ENCODE peak calls at places on chromosomes 2 and 18, in four cellular contexts. One of them, this sample, is unnamed.

GRCh38 chr2:88265352-88265960 is 95.3 kb downstream of the THNSL2 start:
- DNase-seq in mammary epithelial cell: no peak
- DNase-seq in left ventricle myocardium inferior: no peak
- DNase-seq in stomach: no peak
- DNase-seq in this sample: no peak

GRCh38 chr18:45167109-45167551 is 448.1 kb upstream of the SLC14A2 start:
- DNase-seq in mammary epithelial cell: peak
- DNase-seq in left ventricle myocardium inferior: no peak
- DNase-seq in stomach: no peak
- DNase-seq in this sample: no peak

GRCh38 chr2:134912406-134912805 is 6.2 kb upstream of the CCNT2 start:
- DNase-seq in mammary epithelial cell: peak
- DNase-seq in left ventricle myocardium inferior: no peak
- DNase-seq in stomach: no peak
- DNase-seq in this sample: no peak

GRCh38 chr2:237708961-237709360 is 81.6 kb downstream of the LRRFIP1 start:
- DNase-seq in mammary epithelial cell: no peak
- DNase-seq in left ventricle myocardium inferior: no peak
- DNase-seq in stomach: no peak
- DNase-seq in this sample: no peak

GRCh38 chr2:201746551-201746950 is 34.2 kb downstream of the ALS2 start:
- DNase-seq in mammary epithelial cell: no peak
- DNase-seq in left ventricle myocardium inferior: no peak
- DNase-seq in stomach: no peak
- DNase-seq in this sample: no peak

GRCh38 chr2:3073196-3073595 is 304.4 kb downstream of the EIPR1 start:
- DNase-seq in mammary epithelial cell: no peak
- DNase-seq in left ventricle myocardium inferior: no peak
- DNase-seq in stomach: no peak
- DNase-seq in this sample: no peak

GRCh38 chr2:238061310-238062202 is 755 bp downstream of the SCLY start:
- DNase-seq in mammary epithelial cell: peak
- DNase-seq in left ventricle myocardium inferior: peak
- DNase-seq in stomach: no peak
- DNase-seq in this sample: no peak

GRCh38 chr2:39243469-39244123 is at the start of gene CDKL4:
- DNase-seq in mammary epithelial cell: no peak
- DNase-seq in left ventricle myocardium inferior: peak
- DNase-seq in stomach: no peak
- DNase-seq in this sample: no peak

GRCh38 chr2:14348247-14348646 is 284.3 kb upstream of the LRATD1 start:
- DNase-seq in mammary epithelial cell: no peak
- DNase-seq in left ventricle myocardium inferior: no peak
- DNase-seq in stomach: no peak
- DNase-seq in this sample: no peak

GRCh38 chr2:1032030-1032429 is 81.4 kb downstream of the SNTG2 start:
- DNase-seq in mammary epithelial cell: no peak
- DNase-seq in left ventricle myocardium inferior: no peak
- DNase-seq in stomach: no peak
- DNase-seq in this sample: no peak

GRCh38 chr2:233247744-233248143 is 3.7 kb upstream of the ATG16L1 start:
- DNase-seq in mammary epithelial cell: peak
- DNase-seq in left ventricle myocardium inferior: no peak
- DNase-seq in stomach: no peak
- DNase-seq in this sample: no peak

GRCh38 chr18:34794346-34794745 is 84.2 kb downstream of the DTNA start:
- DNase-seq in mammary epithelial cell: no peak
- DNase-seq in left ventricle myocardium inferior: no peak
- DNase-seq in stomach: no peak
- DNase-seq in this sample: no peak

GRCh38 chr2:69385443-69386151 is 1.4 kb downstream of the GFPT1 start:
- DNase-seq in mammary epithelial cell: peak
- DNase-seq in left ventricle myocardium inferior: no peak
- DNase-seq in stomach: no peak
- DNase-seq in this sample: no peak

GRCh38 chr2:75592028-75592427 is 31.3 kb upstream of the EVA1A start:
- DNase-seq in mammary epithelial cell: peak
- DNase-seq in left ventricle myocardium inferior: no peak
- DNase-seq in stomach: no peak
- DNase-seq in this sample: no peak

GRCh38 chr18:48797841-48798255 is 152.9 kb downstream of the SMAD7 start:
- DNase-seq in mammary epithelial cell: no peak
- DNase-seq in left ventricle myocardium inferior: peak
- DNase-seq in stomach: no peak
- DNase-seq in this sample: no peak

GRCh38 chr2:30194421-30194820 is 36.9 kb upstream of the LBH start:
- DNase-seq in mammary epithelial cell: no peak
- DNase-seq in left ventricle myocardium inferior: no peak
- DNase-seq in stomach: peak
- DNase-seq in this sample: no peak

GRCh38 chr2:14927021-14927564 is 294.6 kb downstream of the LRATD1 start:
- DNase-seq in mammary epithelial cell: no peak
- DNase-seq in left ventricle myocardium inferior: no peak
- DNase-seq in stomach: no peak
- DNase-seq in this sample: no peak

GRCh38 chr2:182103531-182103930 is 117.9 kb downstream of the PPP1R1C start:
- DNase-seq in mammary epithelial cell: peak
- DNase-seq in left ventricle myocardium inferior: no peak
- DNase-seq in stomach: no peak
- DNase-seq in this sample: no peak

GRCh38 chr2:61978522-61978921 is 73.0 kb downstream of the COMMD1 start:
- DNase-seq in mammary epithelial cell: no peak
- DNase-seq in left ventricle myocardium inferior: peak
- DNase-seq in stomach: no peak
- DNase-seq in this sample: no peak

GRCh38 chr18:22108674-22109073 is 60.7 kb upstream of the GATA6 start:
- DNase-seq in mammary epithelial cell: no peak
- DNase-seq in left ventricle myocardium inferior: no peak
- DNase-seq in stomach: peak
- DNase-seq in this sample: no peak

GRCh38 chr18:35875566-35875965 is 96.9 kb upstream of the RMP24 start:
- DNase-seq in mammary epithelial cell: peak
- DNase-seq in left ventricle myocardium inferior: no peak
- DNase-seq in stomach: no peak
- DNase-seq in this sample: no peak

GRCh38 chr18:14927701-14928100 is 179.7 kb downstream of the ANKRD30B start:
- DNase-seq in mammary epithelial cell: no peak
- DNase-seq in left ventricle myocardium inferior: no peak
- DNase-seq in stomach: no peak
- DNase-seq in this sample: no peak

GRCh38 chr2:144115892-144116291 is 404.0 kb downstream of the ZEB2 start:
- DNase-seq in mammary epithelial cell: no peak
- DNase-seq in left ventricle myocardium inferior: no peak
- DNase-seq in stomach: no peak
- DNase-seq in this sample: no peak

GRCh38 chr18:66993492-66993891 is 389.6 kb upstream of the CDH19 start:
- DNase-seq in mammary epithelial cell: peak
- DNase-seq in left ventricle myocardium inferior: no peak
- DNase-seq in stomach: no peak
- DNase-seq in this sample: no peak

GRCh38 chr2:232490221-232491138 is 2.8 kb upstream of the ECEL1 start:
- DNase-seq in mammary epithelial cell: no peak
- DNase-seq in left ventricle myocardium inferior: peak
- DNase-seq in stomach: no peak
- DNase-seq in this sample: no peak

GRCh38 chr2:8889978-8890377 is 52.6 kb upstream of the KIDINS220 start:
- DNase-seq in mammary epithelial cell: no peak
- DNase-seq in left ventricle myocardium inferior: no peak
- DNase-seq in stomach: no peak
- DNase-seq in this sample: no peak

GRCh38 chr2:206989306-206989705 is 50.0 kb downstream of the CPO start:
- DNase-seq in mammary epithelial cell: no peak
- DNase-seq in left ventricle myocardium inferior: peak
- DNase-seq in stomach: peak
- DNase-seq in this sample: no peak

GRCh38 chr2:206511283-206511682 is 68.0 kb downstream of the ADAM23 start:
- DNase-seq in mammary epithelial cell: no peak
- DNase-seq in left ventricle myocardium inferior: no peak
- DNase-seq in stomach: no peak
- DNase-seq in this sample: no peak

GRCh38 chr2:38370664-38371063 is 6.4 kb downstream of the ATL2 start:
- DNase-seq in mammary epithelial cell: no peak
- DNase-seq in left ventricle myocardium inferior: no peak
- DNase-seq in stomach: no peak
- DNase-seq in this sample: no peak

GRCh38 chr2:202426751-202427150 is 50.6 kb downstream of the BMPR2 start:
- DNase-seq in mammary epithelial cell: no peak
- DNase-seq in left ventricle myocardium inferior: no peak
- DNase-seq in stomach: no peak
- DNase-seq in this sample: no peak

GRCh38 chr2:75560768-75561565 is at the start of gene EVA1A:
- DNase-seq in mammary epithelial cell: peak
- DNase-seq in left ventricle myocardium inferior: peak
- DNase-seq in stomach: no peak
- DNase-seq in this sample: no peak

GRCh38 chr2:230669386-230669935 is 43.2 kb upstream of the CAB39 start:
- DNase-seq in mammary epithelial cell: no peak
- DNase-seq in left ventricle myocardium inferior: no peak
- DNase-seq in stomach: no peak
- DNase-seq in this sample: no peak

DNA sequence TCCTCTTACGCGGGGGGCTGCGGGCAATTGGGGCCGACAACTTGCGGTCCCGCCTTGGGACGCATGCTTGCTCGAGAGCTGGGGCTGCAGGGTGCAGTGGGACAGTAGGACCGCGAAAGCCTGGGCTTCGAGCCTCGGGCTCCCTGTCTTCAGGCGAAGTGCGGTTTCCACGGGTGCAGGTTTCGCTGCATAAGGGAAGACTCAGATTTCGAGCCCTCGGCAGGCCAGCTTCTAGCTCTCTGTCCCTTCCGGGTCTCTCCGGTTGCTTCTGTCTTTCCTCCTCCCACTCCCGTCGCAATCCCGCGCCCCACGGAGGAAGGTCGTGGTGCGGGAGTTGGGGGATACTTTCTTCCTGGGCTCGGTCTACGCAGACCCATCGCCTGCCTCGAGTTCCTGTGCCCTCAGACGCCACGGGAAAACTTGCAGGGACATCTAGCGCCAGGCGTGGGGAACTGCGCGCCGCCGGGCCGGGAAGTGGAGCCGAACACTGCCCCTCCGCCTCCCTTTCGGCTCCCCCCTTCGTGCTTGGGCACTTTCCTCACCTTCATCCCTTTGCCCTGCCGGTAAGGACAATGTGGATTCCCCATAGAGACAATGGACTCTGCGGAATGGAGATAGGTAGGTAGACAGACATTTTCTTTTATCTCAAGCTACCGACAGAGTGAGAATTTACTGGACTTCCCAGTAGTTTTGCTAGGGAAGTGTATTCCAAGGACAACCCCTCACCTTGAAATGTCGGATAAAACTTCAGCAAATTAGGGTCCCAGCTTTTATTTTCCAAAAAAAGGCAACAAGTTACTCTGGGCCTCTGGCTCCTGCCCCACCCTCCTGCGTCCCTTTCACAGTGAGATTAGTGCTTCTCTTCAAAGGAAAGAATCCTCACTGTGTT is 4.2 kb upstream of the HOXD13 start:
- DNase-seq in mammary epithelial cell: peak
- DNase-seq in left ventricle myocardium inferior: peak
- DNase-seq in stomach: peak
- DNase-seq in this sample: no peak
- TF ChIP-seq CTCF in mammary epithelial cell: peak
- TF ChIP-seq CTCF in left ventricle myocardium inferior: peak
- TF ChIP-seq CTCF in stomach: peak
- TF ChIP-seq CTCF in this sample: no peak

GRCh38 chr2:101147971-101148370 is 3.2 kb downstream of the TBC1D8 start:
- DNase-seq in mammary epithelial cell: no peak
- DNase-seq in left ventricle myocardium inferior: no peak
- DNase-seq in stomach: no peak
- DNase-seq in this sample: no peak
- TF ChIP-seq CTCF in mammary epithelial cell: no peak
- TF ChIP-seq CTCF in left ventricle myocardium inferior: no peak
- TF ChIP-seq CTCF in stomach: no peak
- TF ChIP-seq CTCF in this sample: no peak

GRCh38 chr2:109531221-109531620 is 82.5 kb downstream of the SEPTIN10 start:
- DNase-seq in mammary epithelial cell: no peak
- DNase-seq in left ventricle myocardium inferior: no peak
- DNase-seq in stomach: no peak
- DNase-seq in this sample: no peak

GRCh38 chr2:109529532-109530449 is 84.0 kb downstream of the SEPTIN10 start:
- DNase-seq in mammary epithelial cell: no peak
- DNase-seq in left ventricle myocardium inferior: no peak
- DNase-seq in stomach: peak
- DNase-seq in this sample: no peak

GRCh38 chr2:109528811-109529501 is 84.8 kb downstream of the SEPTIN10 start:
- DNase-seq in mammary epithelial cell: no peak
- DNase-seq in left ventricle myocardium inferior: no peak
- DNase-seq in stomach: no peak
- DNase-seq in this sample: no peak

GRCh38 chr2:109531896-109532727 is 81.7 kb downstream of the SEPTIN10 start:
- DNase-seq in mammary epithelial cell: no peak
- DNase-seq in left ventricle myocardium inferior: no peak
- DNase-seq in stomach: peak
- DNase-seq in this sample: no peak

DNA sequence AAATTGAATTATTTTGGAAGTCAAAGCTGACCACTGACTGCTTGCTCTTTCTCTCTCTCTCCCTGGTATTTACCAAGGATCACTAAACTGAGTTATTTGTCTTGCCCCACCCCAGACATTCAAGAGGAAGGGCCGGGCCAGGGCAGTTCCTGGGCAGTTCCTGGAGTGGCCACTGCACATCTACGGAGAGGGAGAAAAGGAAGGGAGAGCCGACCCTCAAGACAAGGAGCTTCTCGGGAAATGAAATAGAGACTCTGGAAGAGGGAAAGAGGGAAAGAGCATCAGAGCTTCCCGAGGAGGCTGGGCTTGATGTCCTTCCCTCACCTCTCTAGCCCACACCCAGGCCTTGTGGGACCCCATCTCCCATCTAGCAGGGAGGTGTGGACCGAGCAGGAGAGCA is 83.1 kb downstream of the SEPTIN10 start:
- DNase-seq in mammary epithelial cell: no peak
- DNase-seq in left ventricle myocardium inferior: no peak
- DNase-seq in stomach: no peak
- DNase-seq in this sample: no peak
- TF ChIP-seq CTCF in mammary epithelial cell: no peak
- TF ChIP-seq CTCF in left ventricle myocardium inferior: no peak
- TF ChIP-seq CTCF in stomach: no peak
- TF ChIP-seq CTCF in this sample: no peak

DNA sequence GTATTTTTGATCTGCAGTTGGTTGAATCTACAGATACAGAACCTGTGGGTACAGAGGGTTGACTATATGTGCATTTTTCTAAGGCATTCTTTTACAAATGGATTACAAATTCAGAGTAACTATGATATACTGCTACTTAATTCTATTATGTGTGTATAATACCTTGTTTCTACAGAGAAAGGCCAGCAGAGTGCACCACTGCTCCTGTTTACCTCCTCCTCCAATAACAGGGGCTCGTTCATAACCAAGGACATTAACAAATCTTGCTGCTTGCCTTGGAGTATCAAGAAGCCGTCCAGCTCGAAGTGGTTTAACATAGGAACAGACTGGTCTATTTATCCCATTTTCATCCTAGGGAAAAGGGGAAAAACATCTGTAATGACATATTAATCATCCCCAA is 16.4 kb downstream of the CEP76 start:
- DNase-seq in mammary epithelial cell: peak
- DNase-seq in left ventricle myocardium inferior: no peak
- DNase-seq in stomach: no peak
- DNase-seq in this sample: no peak
- TF ChIP-seq CTCF in mammary epithelial cell: no peak
- TF ChIP-seq CTCF in left ventricle myocardium inferior: no peak
- TF ChIP-seq CTCF in stomach: no peak
- TF ChIP-seq CTCF in this sample: no peak

This sample was measured in omental fat pad.